ENCODE peak calls at places on chromosomes 1 and 21, in five cellular contexts. One of them, this sample, is unnamed.

GRCh38 chr1:6321205-6321604 is 60.3 kb upstream of the GPR153 start:
- DNase-seq in mammary epithelial cell: no peak
- DNase-seq in lung: no peak
- DNase-seq in pancreas: no peak
- DNase-seq in cardiac muscle cell: no peak
- DNase-seq in this sample: no peak

GRCh38 chr21:41207401-41208388 is 39.7 kb downstream of the BACE2 start:
- DNase-seq in mammary epithelial cell: peak
- DNase-seq in lung: peak
- DNase-seq in pancreas: no peak
- DNase-seq in cardiac muscle cell: peak
- DNase-seq in this sample: no peak

GRCh38 chr1:11805454-11806306 is at the start of the genes CLCN6 and MTHFR:
- DNase-seq in mammary epithelial cell: peak
- DNase-seq in lung: peak
- DNase-seq in pancreas: peak
- DNase-seq in cardiac muscle cell: peak
- DNase-seq in this sample: peak

GRCh38 chr21:34795152-34796141 is 126.7 kb downstream of the CLIC6 start:
- DNase-seq in mammary epithelial cell: peak
- DNase-seq in lung: no peak
- DNase-seq in pancreas: no peak
- DNase-seq in cardiac muscle cell: peak
- DNase-seq in this sample: peak

GRCh38 chr1:86699186-86699585 is 5.2 kb upstream of the SH3GLB1 start:
- DNase-seq in mammary epithelial cell: no peak
- DNase-seq in lung: no peak
- DNase-seq in pancreas: no peak
- DNase-seq in cardiac muscle cell: no peak
- DNase-seq in this sample: no peak

GRCh38 chr1:216310776-216311175 is 112.5 kb downstream of the USH2A start:
- DNase-seq in mammary epithelial cell: peak
- DNase-seq in lung: no peak
- DNase-seq in pancreas: no peak
- DNase-seq in cardiac muscle cell: peak
- DNase-seq in this sample: peak

GRCh38 chr1:244155661-244156060 is 104.6 kb downstream of the ZBTB18 start:
- DNase-seq in mammary epithelial cell: no peak
- DNase-seq in lung: no peak
- DNase-seq in pancreas: no peak
- DNase-seq in cardiac muscle cell: no peak
- DNase-seq in this sample: no peak

GRCh38 chr1:228006034-228006792 is 585 bp upstream of the WNT3A start:
- DNase-seq in mammary epithelial cell: no peak
- DNase-seq in lung: peak
- DNase-seq in pancreas: no peak
- DNase-seq in cardiac muscle cell: no peak
- DNase-seq in this sample: no peak

GRCh38 chr21:43929217-43929971 is 64.4 kb downstream of the AGPAT3 start:
- DNase-seq in mammary epithelial cell: no peak
- DNase-seq in lung: no peak
- DNase-seq in pancreas: peak
- DNase-seq in cardiac muscle cell: no peak
- DNase-seq in this sample: no peak

GRCh38 chr1:163796394-163796821 is 474.7 kb downstream of the NUF2 start:
- DNase-seq in mammary epithelial cell: peak
- DNase-seq in lung: no peak
- DNase-seq in pancreas: no peak
- DNase-seq in cardiac muscle cell: no peak
- DNase-seq in this sample: peak

GRCh38 chr21:44458971-44459711 is 3.8 kb downstream of the LRRC3 start:
- DNase-seq in mammary epithelial cell: no peak
- DNase-seq in lung: no peak
- DNase-seq in pancreas: no peak
- DNase-seq in cardiac muscle cell: no peak
- DNase-seq in this sample: no peak

GRCh38 chr1:9869831-9870251 is 40.2 kb downstream of the CTNNBIP1 start:
- DNase-seq in mammary epithelial cell: peak
- DNase-seq in lung: no peak
- DNase-seq in pancreas: no peak
- DNase-seq in cardiac muscle cell: no peak
- DNase-seq in this sample: peak

GRCh38 chr1:6313382-6314265 is 52.7 kb upstream of the GPR153 start:
- DNase-seq in mammary epithelial cell: no peak
- DNase-seq in lung: no peak
- DNase-seq in pancreas: no peak
- DNase-seq in cardiac muscle cell: no peak
- DNase-seq in this sample: no peak

GRCh38 chr1:48761411-48761810 is 15.3 kb downstream of the BEND5 start:
- DNase-seq in mammary epithelial cell: peak
- DNase-seq in lung: no peak
- DNase-seq in pancreas: no peak
- DNase-seq in cardiac muscle cell: no peak
- DNase-seq in this sample: no peak

GRCh38 chr1:20654104-20654690 is 7.0 kb downstream of the DDOST start:
- DNase-seq in mammary epithelial cell: no peak
- DNase-seq in lung: no peak
- DNase-seq in pancreas: no peak
- DNase-seq in cardiac muscle cell: no peak
- DNase-seq in this sample: no peak

GRCh38 chr1:197081117-197081753 is 14.2 kb upstream of the F13B start:
- DNase-seq in mammary epithelial cell: no peak
- DNase-seq in lung: no peak
- DNase-seq in pancreas: no peak
- DNase-seq in cardiac muscle cell: no peak
- DNase-seq in this sample: no peak

GRCh38 chr1:25623007-25623406 is 6.4 kb downstream of the MAN1C1 start:
- DNase-seq in mammary epithelial cell: no peak
- DNase-seq in lung: no peak
- DNase-seq in pancreas: no peak
- DNase-seq in cardiac muscle cell: no peak
- DNase-seq in this sample: no peak

GRCh38 chr1:153630384-153630783 is 2.1 kb downstream of the S100A1 start:
- DNase-seq in mammary epithelial cell: no peak
- DNase-seq in lung: no peak
- DNase-seq in pancreas: peak
- DNase-seq in cardiac muscle cell: no peak
- DNase-seq in this sample: no peak

GRCh38 chr1:11168731-11169130 is 20.4 kb upstream of the ANGPTL7 start:
- DNase-seq in mammary epithelial cell: peak
- DNase-seq in lung: no peak
- DNase-seq in pancreas: no peak
- DNase-seq in cardiac muscle cell: no peak
- DNase-seq in this sample: no peak

GRCh38 chr1:8625480-8625879 is 192.0 kb downstream of the RERE start:
- DNase-seq in mammary epithelial cell: no peak
- DNase-seq in lung: no peak
- DNase-seq in pancreas: no peak
- DNase-seq in cardiac muscle cell: no peak
- DNase-seq in this sample: no peak

GRCh38 chr1:34268311-34269042 is 91.8 kb downstream of the C1orf94 start:
- DNase-seq in mammary epithelial cell: no peak
- DNase-seq in lung: peak
- DNase-seq in pancreas: no peak
- DNase-seq in cardiac muscle cell: peak
- DNase-seq in this sample: peak

GRCh38 chr1:12600880-12601633 is 17.0 kb downstream of the DHRS3 start:
- DNase-seq in mammary epithelial cell: no peak
- DNase-seq in lung: peak
- DNase-seq in pancreas: no peak
- DNase-seq in cardiac muscle cell: peak
- DNase-seq in this sample: no peak

GRCh38 chr21:43362306-43362927 is 64.5 kb downstream of the SIK1 start:
- DNase-seq in mammary epithelial cell: peak
- DNase-seq in lung: no peak
- DNase-seq in pancreas: no peak
- DNase-seq in cardiac muscle cell: peak
- DNase-seq in this sample: peak

GRCh38 chr1:42150626-42151025 is 2.6 kb upstream of the GUCA2B start:
- DNase-seq in mammary epithelial cell: no peak
- DNase-seq in lung: no peak
- DNase-seq in pancreas: no peak
- DNase-seq in cardiac muscle cell: no peak
- DNase-seq in this sample: no peak

GRCh38 chr1:106290805-106291537 is 765.5 kb upstream of the PRMT6 start:
- DNase-seq in mammary epithelial cell: no peak
- DNase-seq in lung: no peak
- DNase-seq in pancreas: no peak
- DNase-seq in cardiac muscle cell: no peak
- DNase-seq in this sample: no peak

GRCh38 chr1:218384576-218384975 is 39.4 kb downstream of the TGFB2 start:
- DNase-seq in mammary epithelial cell: no peak
- DNase-seq in lung: no peak
- DNase-seq in pancreas: no peak
- DNase-seq in cardiac muscle cell: peak
- DNase-seq in this sample: no peak

DNA sequence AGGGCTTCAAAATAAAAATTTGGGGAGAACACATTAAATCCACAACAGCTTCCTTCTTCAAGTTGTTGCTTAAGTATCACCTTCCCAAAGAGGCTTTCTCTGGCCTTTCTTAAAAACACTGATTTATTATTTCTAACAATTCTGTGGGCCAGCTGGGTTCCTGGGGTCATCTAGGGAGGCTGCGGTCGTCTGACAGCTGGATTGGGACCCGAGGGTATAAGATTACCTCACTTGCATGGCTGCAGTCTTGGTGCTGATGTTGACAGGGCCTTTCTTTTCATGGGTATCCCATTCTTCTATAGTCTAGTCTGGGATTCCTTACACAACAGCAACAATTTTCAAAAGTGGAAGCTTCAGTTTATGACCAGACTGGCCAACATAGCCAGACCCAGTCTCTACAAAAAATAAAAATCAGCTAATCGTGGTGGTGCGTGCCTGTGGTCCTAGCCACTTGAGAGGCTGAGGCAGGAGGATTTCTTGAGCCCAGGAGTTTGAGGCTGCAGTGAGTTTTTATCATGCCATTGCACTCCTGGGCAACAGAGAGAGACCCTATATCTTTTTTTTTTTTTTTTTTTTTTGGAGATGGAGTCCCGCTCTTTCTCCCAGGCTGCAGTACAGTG is 46.1 kb upstream of the ZNF326 start:
- DNase-seq in mammary epithelial cell: no peak
- DNase-seq in lung: no peak
- DNase-seq in pancreas: no peak
- DNase-seq in cardiac muscle cell: no peak
- DNase-seq in this sample: no peak
- H3K27ac ChIP-seq in mammary epithelial cell: no peak
- H3K27ac ChIP-seq in lung: no peak
- H3K27ac ChIP-seq in pancreas: no peak
- H3K27ac ChIP-seq in cardiac muscle cell: no peak
- H3K27ac ChIP-seq in this sample: no peak

GRCh38 chr21:26717146-26717739 is 128.0 kb downstream of the ADAMTS1 start:
- DNase-seq in mammary epithelial cell: peak
- DNase-seq in lung: no peak
- DNase-seq in pancreas: no peak
- DNase-seq in cardiac muscle cell: peak
- DNase-seq in this sample: peak

GRCh38 chr21:26715116-26715515 is 130.1 kb downstream of the ADAMTS1 start:
- DNase-seq in mammary epithelial cell: no peak
- DNase-seq in lung: no peak
- DNase-seq in pancreas: no peak
- DNase-seq in cardiac muscle cell: no peak
- DNase-seq in this sample: no peak

GRCh38 chr21:26719750-26720149 is 125.5 kb downstream of the ADAMTS1 start:
- DNase-seq in mammary epithelial cell: no peak
- DNase-seq in lung: no peak
- DNase-seq in pancreas: no peak
- DNase-seq in cardiac muscle cell: no peak
- DNase-seq in this sample: no peak

GRCh38 chr21:26710155-26710554 is 135.1 kb downstream of the ADAMTS1 start:
- DNase-seq in mammary epithelial cell: no peak
- DNase-seq in lung: no peak
- DNase-seq in pancreas: no peak
- DNase-seq in cardiac muscle cell: no peak
- DNase-seq in this sample: no peak

GRCh38 chr21:26715878-26716506 is 129.2 kb downstream of the ADAMTS1 start:
- DNase-seq in mammary epithelial cell: peak
- DNase-seq in lung: no peak
- DNase-seq in pancreas: no peak
- DNase-seq in cardiac muscle cell: peak
- DNase-seq in this sample: peak
- TF ChIP-seq CTCF in mammary epithelial cell: peak
- TF ChIP-seq CTCF in lung: peak
- TF ChIP-seq CTCF in pancreas: peak
- TF ChIP-seq CTCF in cardiac muscle cell: peak
- TF ChIP-seq CTCF in this sample: peak

GRCh38 chr1:55213885-55214213 is 1.3 kb downstream of the USP24 start:
- DNase-seq in mammary epithelial cell: no peak
- DNase-seq in lung: no peak
- DNase-seq in pancreas: no peak
- DNase-seq in cardiac muscle cell: no peak
- DNase-seq in this sample: no peak

GRCh38 chr1:55214903-55215193 is 316 bp downstream of the USP24 start:
- DNase-seq in mammary epithelial cell: no peak
- DNase-seq in lung: peak
- DNase-seq in pancreas: peak
- DNase-seq in cardiac muscle cell: peak
- DNase-seq in this sample: no peak

GRCh38 chr1:55214214-55214902 is 806 bp downstream of the USP24 start:
- DNase-seq in mammary epithelial cell: peak
- DNase-seq in lung: peak
- DNase-seq in pancreas: no peak
- DNase-seq in cardiac muscle cell: peak
- DNase-seq in this sample: peak

GRCh38 chr1:55216078-55216477 is 914 bp upstream of the USP24 start:
- DNase-seq in mammary epithelial cell: no peak
- DNase-seq in lung: no peak
- DNase-seq in pancreas: no peak
- DNase-seq in cardiac muscle cell: no peak
- DNase-seq in this sample: no peak

GRCh38 chr1:55215194-55216021 is at the start of gene USP24:
- DNase-seq in mammary epithelial cell: peak
- DNase-seq in lung: peak
- DNase-seq in pancreas: peak
- DNase-seq in cardiac muscle cell: peak
- DNase-seq in this sample: peak
- H3K27ac ChIP-seq in mammary epithelial cell: peak
- H3K27ac ChIP-seq in lung: peak
- H3K27ac ChIP-seq in pancreas: peak
- H3K27ac ChIP-seq in cardiac muscle cell: peak
- H3K27ac ChIP-seq in this sample: peak

GRCh38 chr21:15241997-15242767 is 177.4 kb upstream of the NRIP1 start:
- DNase-seq in mammary epithelial cell: peak
- DNase-seq in lung: no peak
- DNase-seq in pancreas: no peak
- DNase-seq in cardiac muscle cell: no peak
- DNase-seq in this sample: no peak
- TF ChIP-seq CTCF in mammary epithelial cell: no peak
- TF ChIP-seq CTCF in lung: no peak
- TF ChIP-seq CTCF in pancreas: no peak
- TF ChIP-seq CTCF in cardiac muscle cell: no peak
- TF ChIP-seq CTCF in this sample: no peak

GRCh38 chr1:230332429-230333088 is 93.6 kb downstream of the PGBD5 start:
- DNase-seq in mammary epithelial cell: no peak
- DNase-seq in lung: no peak
- DNase-seq in pancreas: no peak
- DNase-seq in cardiac muscle cell: no peak
- DNase-seq in this sample: no peak
- H3K27ac ChIP-seq in mammary epithelial cell: no peak
- H3K27ac ChIP-seq in lung: no peak
- H3K27ac ChIP-seq in pancreas: no peak
- H3K27ac ChIP-seq in cardiac muscle cell: no peak
- H3K27ac ChIP-seq in this sample: no peak